ENCODE peak calls at places on chromosomes 11 and 22, in six cellular contexts. R is IMR-90, L is mesenchymal stem cell, N is H1, H is neuronal stem cell, F is trophoblast cell. S is an unnamed sample.

GRCh38 chr11:34652191-34652958 is 31.5 kb downstream of the EHF start:
- DNase-seq in L (no peak), R (peak), N (no peak), H (no peak), F (no peak), S (no peak)

GRCh38 chr22:25359601-25360261 is 140.3 kb downstream of the CRYBB2 start:
- DNase-seq in R (no peak), F (no peak), N (no peak), L (no peak), H (no peak), S (no peak)

GRCh38 chr22:46007003-46007847 is 30.3 kb upstream of the WNT7B start:
- DNase-seq in F (peak), N (no peak), R (peak), H (no peak), L (peak), S (no peak)

GRCh38 chr22:37848587-37849088 is 581 bp upstream of the EIF3L start:
- DNase-seq in F (peak), R (peak), L (peak), N (no peak), H (no peak), S (no peak)

GRCh38 chr11:8309862-8310261 is 46.2 kb upstream of the LMO1 start:
- DNase-seq in R (no peak), H (no peak), L (no peak), F (peak), N (no peak), S (no peak)

GRCh38 chr11:66015094-66015881 is 3.5 kb downstream of the CST6 start:
- DNase-seq in F (no peak), R (no peak), H (no peak), L (no peak), N (no peak), S (no peak)

GRCh38 chr11:113431746-113432145 is 43.5 kb downstream of the DRD2 start:
- DNase-seq in N (no peak), L (no peak), R (no peak), F (no peak), H (no peak), S (no peak)

GRCh38 chr22:40415531-40416266 is 45.3 kb downstream of the SGSM3 start:
- DNase-seq in H (no peak), N (no peak), R (peak), F (no peak), L (no peak), S (no peak)

GRCh38 chr22:39349506-39349966 is 255 bp upstream of the SYNGR1 start:
- DNase-seq in F (peak), N (no peak), H (peak), R (no peak), L (peak), S (no peak)

GRCh38 chr22:35218079-35218478 is 39.2 kb upstream of the HMGXB4 start:
- DNase-seq in N (no peak), R (peak), H (no peak), L (no peak), F (peak), S (no peak)

GRCh38 chr11:7513210-7514098 is at the start of gene PPFIBP2:
- DNase-seq in H (peak), F (peak), R (peak), L (peak), N (no peak), S (peak)

GRCh38 chr22:47333625-47334024 is 571.2 kb downstream of the TBC1D22A start:
- DNase-seq in L (no peak), N (no peak), H (no peak), F (no peak), R (peak), S (no peak)

GRCh38 chr11:79437981-79438630 is 2.7 kb downstream of the TENM4 start:
- DNase-seq in R (peak), H (no peak), L (peak), N (no peak), F (no peak), S (peak)

GRCh38 chr11:89293966-89294679 is 116.4 kb downstream of the TYR start:
- DNase-seq in L (peak), R (peak), F (no peak), N (peak), H (peak), S (peak)

GRCh38 chr22:28917747-28918543 is 34.6 kb downstream of the ZNRF3 start:
- DNase-seq in F (no peak), L (peak), N (no peak), R (peak), H (peak), S (no peak)

GRCh38 chr11:26219506-26220117 is 112.3 kb upstream of the ANO3 start:
- DNase-seq in L (peak), N (no peak), H (no peak), F (no peak), R (peak), S (no peak)

GRCh38 chr22:47456031-47456430 is 693.6 kb downstream of the TBC1D22A start:
- DNase-seq in N (no peak), R (no peak), L (no peak), H (no peak), F (no peak), S (no peak)

GRCh38 chr11:73286240-73286810 is 14.2 kb downstream of the P2RY6 start:
- DNase-seq in N (no peak), F (no peak), R (no peak), L (no peak), H (no peak), S (no peak)

GRCh38 chr11:118789501-118790356 is 1.2 kb downstream of the DDX6 start:
- DNase-seq in F (peak), R (no peak), H (peak), N (no peak), L (peak), S (no peak)

GRCh38 chr11:128550967-128551522 is 36.3 kb downstream of the ETS1 start:
- DNase-seq in R (no peak), L (no peak), H (no peak), F (no peak), N (no peak), S (no peak)

GRCh38 chr11:18754308-18754707 is 28.3 kb upstream of the IGSF22 start:
- DNase-seq in R (peak), L (peak), F (no peak), N (no peak), H (no peak), S (no peak)

GRCh38 chr11:67542169-67542568 is 18.9 kb upstream of the CABP2 start:
- DNase-seq in N (no peak), H (no peak), L (no peak), F (no peak), R (no peak), S (no peak)

GRCh38 chr11:46953093-46953492 is 16.5 kb downstream of the CSTPP1 start:
- DNase-seq in F (no peak), L (no peak), N (no peak), R (no peak), H (no peak), S (no peak)

GRCh38 chr11:11436715-11437313 is 83.8 kb upstream of the CSNK2A3 start:
- DNase-seq in R (no peak), F (no peak), H (no peak), N (no peak), L (no peak), S (no peak)

GRCh38 chr11:119377112-119377901 is 4.2 kb downstream of the USP2 start:
- DNase-seq in H (no peak), F (no peak), R (no peak), L (no peak), N (no peak), S (no peak)

GRCh38 chr22:50419116-50419515 is 55.7 kb downstream of the SBF1 start:
- DNase-seq in N (no peak), H (no peak), F (no peak), L (no peak), R (no peak), S (no peak)

GRCh38 chr11:109547356-109548027 is 125.5 kb downstream of the C11orf87 start:
- DNase-seq in H (no peak), F (peak), L (peak), N (no peak), R (peak), S (no peak)

GRCh38 chr22:33577862-33578411 is 342.3 kb downstream of the LARGE1 start:
- DNase-seq in L (no peak), H (no peak), R (no peak), N (no peak), F (no peak), S (no peak)

GRCh38 chr11:61777234-61778090 is 14.9 kb downstream of the TMEM258 start:
- DNase-seq in F (peak), N (no peak), L (no peak), H (no peak), R (no peak), S (peak)

GRCh38 chr11:71140206-71140919 is 112.0 kb downstream of the SHANK2 start:
- DNase-seq in R (no peak), H (no peak), L (no peak), N (no peak), F (no peak), S (no peak)

GRCh38 chr11:71137376-71137775 is 115.0 kb downstream of the SHANK2 start:
- DNase-seq in N (no peak), R (no peak), L (no peak), H (no peak), F (no peak), S (no peak)

GRCh38 chr11:71138737-71139425 is 113.5 kb downstream of the SHANK2 start:
- DNase-seq in R (no peak), L (no peak), N (no peak), H (peak), F (no peak), S (no peak)

GRCh38 chr11:71136095-71136845 is 116.1 kb downstream of the SHANK2 start:
- DNase-seq in R (no peak), N (no peak), L (no peak), H (no peak), F (no peak), S (no peak)

DNA sequence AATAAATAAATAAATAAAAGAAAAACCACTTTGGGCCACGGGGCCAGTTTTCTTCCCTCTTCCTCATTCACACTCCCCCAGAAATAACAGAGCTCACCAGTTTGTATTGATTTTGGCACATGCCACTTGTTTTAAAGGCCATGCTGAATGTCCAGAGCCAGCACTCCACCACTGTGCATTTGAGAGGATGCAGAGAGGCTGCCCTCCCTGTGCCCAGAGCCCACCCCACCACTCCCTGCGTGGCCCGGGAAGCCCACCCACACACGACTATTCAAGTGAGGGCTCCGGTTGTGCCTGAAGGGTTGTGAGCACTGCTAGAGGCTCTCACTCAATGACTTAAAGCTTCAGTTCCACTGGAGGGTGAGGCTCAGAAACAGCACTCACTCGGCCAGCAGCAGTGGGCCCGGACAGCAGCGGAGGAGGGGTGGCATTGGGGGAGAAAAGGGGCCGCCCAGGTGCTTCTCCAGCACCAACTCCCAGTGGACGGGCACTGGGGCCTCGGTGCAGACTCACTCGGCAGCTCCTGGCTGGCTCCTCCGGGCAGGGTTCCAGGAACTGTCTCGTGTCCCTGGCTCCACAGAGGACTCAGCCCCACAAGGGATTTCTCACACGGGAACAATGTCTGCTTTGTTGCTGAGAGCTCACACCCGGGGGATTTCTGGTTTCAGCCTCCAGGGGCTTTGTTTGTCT is 112.7 kb downstream of the SHANK2 start:
- DNase-seq in N (no peak), L (no peak), F (no peak), H (no peak), R (peak), S (no peak)
- H4K91ac ChIP-seq in N (no peak), L (no peak), F (no peak), H (peak), R (no peak), S (no peak)

DNA sequence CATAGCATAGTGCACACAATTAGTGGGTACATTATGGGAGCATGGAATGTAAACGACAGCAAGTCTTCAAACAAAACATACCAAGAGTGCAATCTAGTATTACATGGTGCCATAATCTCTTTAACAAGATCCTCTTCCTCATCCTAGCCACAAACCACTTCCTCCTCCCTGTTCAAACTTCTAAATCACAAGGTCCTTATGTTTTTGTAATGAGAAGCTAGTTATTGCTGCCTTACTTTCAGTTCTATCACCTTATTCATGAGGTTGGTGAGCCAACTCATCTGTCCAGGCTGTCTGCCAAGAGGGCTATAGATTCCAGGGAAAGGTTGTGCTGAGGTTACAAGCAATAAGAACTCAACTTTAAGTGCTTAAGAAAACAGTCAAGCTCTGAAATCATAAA is 195.4 kb upstream of the ARHGAP20 start:
- DNase-seq in F (peak), N (no peak), L (peak), H (no peak), R (peak), S (no peak)
- H3K4me2 ChIP-seq in F (no peak), N (no peak), L (no peak), H (no peak), R (peak), S (no peak)

GRCh38 chr11:76783294-76783900 is at the start of gene TSKU:
- DNase-seq in R (no peak), H (peak), F (peak), L (no peak), N (no peak), S (peak)

GRCh38 chr11:76782526-76783293 is 446 bp upstream of the TSKU start:
- DNase-seq in R (peak), N (peak), L (peak), F (peak), H (peak), S (peak)

GRCh38 chr11:76781861-76782500 is 1.2 kb upstream of the TSKU start:
- DNase-seq in F (no peak), R (no peak), L (no peak), H (no peak), N (no peak), S (no peak)

GRCh38 chr11:76778874-76779273 is 4.3 kb upstream of the TSKU start:
- DNase-seq in H (no peak), R (no peak), L (no peak), N (no peak), F (no peak), S (no peak)

DNA sequence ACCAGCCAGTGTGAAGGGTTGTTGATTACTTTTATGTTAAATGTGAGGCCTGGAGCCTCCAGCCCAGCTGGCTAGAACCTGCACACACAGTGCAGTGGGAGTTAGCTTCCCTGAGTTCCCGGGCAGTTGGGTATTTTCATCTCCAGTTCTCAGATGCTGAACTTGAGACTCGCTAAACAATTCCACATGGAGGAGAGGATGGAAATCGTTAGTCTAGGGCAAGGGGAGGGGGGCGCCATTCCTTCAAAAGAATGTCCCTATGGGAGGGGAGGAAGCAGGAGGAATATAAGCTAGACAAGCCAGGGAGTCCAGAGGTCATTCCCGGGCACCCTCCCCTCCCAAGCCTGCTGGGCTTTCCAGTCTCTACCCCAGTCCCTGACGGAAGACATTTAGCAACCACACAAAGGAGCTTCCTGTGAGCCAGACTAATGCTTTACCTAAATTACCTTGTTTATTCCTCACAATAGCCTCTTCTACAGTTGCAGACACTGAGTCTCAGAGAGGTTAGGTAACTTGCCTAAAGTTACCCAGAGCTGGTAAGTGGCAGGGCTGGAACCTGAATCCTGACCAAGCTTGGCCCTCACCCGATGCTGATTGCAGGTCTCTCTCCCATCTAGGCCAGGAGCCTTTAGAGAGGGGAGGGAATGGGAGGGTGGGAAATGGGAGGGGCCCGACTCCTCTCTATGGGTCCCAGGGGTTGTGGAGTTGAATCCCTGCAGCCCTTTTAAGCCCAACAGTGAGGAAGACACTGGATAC is 1.9 kb upstream of the TSKU start:
- DNase-seq in H (no peak), F (no peak), L (no peak), R (no peak), N (no peak), S (no peak)
- H4K91ac ChIP-seq in H (no peak), F (no peak), L (no peak), R (peak), N (peak), S (no peak)

GRCh38 chr11:86103808-86104207 is 34.9 kb upstream of the PICALM start:
- DNase-seq in N (no peak), L (no peak), F (peak), H (no peak), R (peak), S (no peak)

GRCh38 chr11:86106916-86107315 is 38.0 kb upstream of the PICALM start:
- DNase-seq in N (no peak), H (no peak), R (peak), F (no peak), L (no peak), S (no peak)

GRCh38 chr11:86108146-86108545 is 39.3 kb upstream of the PICALM start:
- DNase-seq in F (no peak), R (no peak), L (no peak), H (no peak), N (no peak), S (no peak)

GRCh38 chr11:86108890-86109638 is 40.2 kb upstream of the PICALM start:
- DNase-seq in L (no peak), R (no peak), H (no peak), F (no peak), N (no peak), S (no peak)
- H3K4me2 ChIP-seq in L (no peak), R (no peak), H (no peak), F (no peak), N (no peak), S (no peak)

GRCh38 chr11:13494051-13494450 is 1.7 kb downstream of the PTH start:
- DNase-seq in L (no peak), H (no peak), N (no peak), R (no peak), F (no peak), S (no peak)
- H4K91ac ChIP-seq in L (no peak), H (no peak), N (no peak), R (no peak), F (no peak), S (no peak)

GRCh38 chr11:3051435-3052108 is 5.7 kb downstream of the CARS1 start:
- DNase-seq in H (no peak), F (no peak), N (no peak), L (no peak), R (no peak), S (no peak)

GRCh38 chr11:3049430-3050243 is 7.6 kb downstream of the CARS1 start:
- DNase-seq in F (peak), H (no peak), L (peak), N (no peak), R (peak), S (no peak)

GRCh38 chr11:3052109-3052479 is 5.1 kb downstream of the CARS1 start:
- DNase-seq in H (no peak), F (no peak), N (no peak), R (no peak), L (no peak), S (no peak)

GRCh38 chr11:3050386-3051325 is 6.6 kb downstream of the CARS1 start:
- DNase-seq in H (no peak), R (no peak), F (peak), L (no peak), N (no peak), S (no peak)

GRCh38 chr11:3052567-3052966 is 4.7 kb downstream of the CARS1 start:
- DNase-seq in H (no peak), F (peak), R (no peak), L (no peak), N (no peak), S (no peak)
- H3K4me2 ChIP-seq in H (no peak), F (no peak), R (no peak), L (no peak), N (no peak), S (no peak)

DNA sequence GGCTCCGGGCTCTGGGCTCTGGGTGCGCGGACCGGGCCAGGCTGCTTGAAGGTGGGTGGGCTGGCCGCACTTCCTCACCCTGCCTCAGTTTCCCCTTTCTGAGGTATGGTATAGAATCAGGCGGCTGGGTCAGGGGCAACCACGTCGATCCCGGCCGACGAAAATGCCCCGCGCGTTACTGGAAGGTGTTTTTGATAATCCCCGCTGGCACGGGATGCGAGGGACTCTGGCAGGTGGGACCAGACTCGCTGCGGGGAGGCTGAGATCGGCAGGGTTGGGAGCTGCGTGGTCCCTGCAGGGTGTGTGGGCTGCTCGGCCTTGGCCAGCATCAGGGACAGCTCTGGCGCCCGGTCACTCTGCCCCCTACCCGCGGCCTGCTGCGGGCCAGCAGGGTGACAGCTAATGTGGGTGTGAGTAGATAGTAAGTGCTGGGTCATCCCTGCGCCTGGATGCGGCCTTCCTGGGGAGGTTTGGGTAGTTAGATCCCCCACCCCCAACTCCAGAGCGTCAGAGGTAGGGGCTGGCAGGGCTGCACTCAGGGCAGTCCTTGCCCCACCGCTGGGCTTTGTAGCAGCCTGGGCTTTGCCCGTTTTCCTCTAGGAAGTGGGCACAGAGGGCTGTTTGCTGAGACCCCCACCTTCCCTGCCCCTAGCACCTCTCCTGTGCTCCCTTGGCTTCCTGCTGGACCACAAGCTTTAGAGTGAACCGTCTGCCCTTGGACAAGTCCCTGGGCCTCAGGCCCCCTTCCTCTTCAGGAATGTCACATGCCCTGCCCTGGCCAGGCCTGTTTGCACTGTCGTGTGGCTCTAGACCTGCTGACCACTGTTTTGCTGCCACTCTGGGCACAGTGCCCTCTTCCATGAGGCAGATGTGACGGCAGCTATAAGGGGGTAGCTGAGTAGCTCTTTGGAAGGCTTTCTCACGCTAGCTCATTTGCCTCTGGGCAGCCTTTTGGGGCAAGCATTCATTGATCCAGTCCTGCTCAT is 579 bp downstream of the TANGO2 start:
- DNase-seq in N (no peak), H (no peak), L (peak), R (peak), F (peak), S (no peak)
- H4K91ac ChIP-seq in N (peak), H (no peak), L (peak), R (peak), F (peak), S (no peak)